ENCODE peak calls at places on chromosomes 13 and 19, in eight cellular contexts. T, Q, L, O, Y, Z, C and H are unnamed samples.

GRCh38 chr13:31781064-31781463 is 41.7 kb downstream of the RXFP2 start:
- DNase-seq in T (no peak), Q (no peak), L (peak; percentile 39), O (no peak), Y (no peak), Z (no peak), C (no peak), H (no peak)

GRCh38 chr13:33454844-33455256 is 169.3 kb upstream of the STARD13 start:
- DNase-seq in T (no peak), Q (no peak), L (peak; percentile 93), O (no peak), Y (no peak), Z (no peak), C (no peak), H (no peak)

GRCh38 chr19:38657633-38658222 is 10.3 kb downstream of the ACTN4 start:
- DNase-seq in T (peak; percentile 95), Q (no peak), L (peak; percentile 94), O (no peak), Y (no peak), Z (no peak), C (peak; percentile 68), H (no peak)

GRCh38 chr19:39307233-39307821 is 11.1 kb downstream of the IFNL1 start:
- DNase-seq in T (no peak), Q (no peak), L (no peak), O (peak; percentile 91), Y (no peak), Z (no peak), C (peak; percentile 5), H (no peak)

GRCh38 chr13:75685239-75685697 is 49.1 kb downstream of the LMO7 start:
- DNase-seq in T (peak; percentile 52), Q (no peak), L (peak; percentile 89), O (peak; percentile 70), Y (no peak), Z (no peak), C (peak; percentile 76), H (no peak)

GRCh38 chr13:40187324-40187795 is 479.1 kb downstream of the FOXO1 start:
- DNase-seq in T (no peak), Q (no peak), L (no peak), O (no peak), Y (no peak), Z (no peak), C (no peak), H (peak; percentile 83)

GRCh38 chr13:79775830-79776229 is 294.9 kb downstream of the NDFIP2 start:
- DNase-seq in T (peak; percentile 63), Q (peak; percentile 57), L (peak; percentile 84), O (peak; percentile 81), Y (peak; percentile 47), Z (peak; percentile 46), C (peak; percentile 88), H (no peak)

GRCh38 chr19:5067666-5068065 is 98.8 kb downstream of the KDM4B start:
- DNase-seq in T (no peak), Q (no peak), L (no peak), O (no peak), Y (no peak), Z (no peak), C (no peak), H (no peak)

GRCh38 chr19:31140717-31141116 is 208.5 kb downstream of the TSHZ3 start:
- DNase-seq in T (peak; percentile 17), Q (no peak), L (peak; percentile 40), O (no peak), Y (no peak), Z (no peak), C (peak; percentile 36), H (no peak)

DNA sequence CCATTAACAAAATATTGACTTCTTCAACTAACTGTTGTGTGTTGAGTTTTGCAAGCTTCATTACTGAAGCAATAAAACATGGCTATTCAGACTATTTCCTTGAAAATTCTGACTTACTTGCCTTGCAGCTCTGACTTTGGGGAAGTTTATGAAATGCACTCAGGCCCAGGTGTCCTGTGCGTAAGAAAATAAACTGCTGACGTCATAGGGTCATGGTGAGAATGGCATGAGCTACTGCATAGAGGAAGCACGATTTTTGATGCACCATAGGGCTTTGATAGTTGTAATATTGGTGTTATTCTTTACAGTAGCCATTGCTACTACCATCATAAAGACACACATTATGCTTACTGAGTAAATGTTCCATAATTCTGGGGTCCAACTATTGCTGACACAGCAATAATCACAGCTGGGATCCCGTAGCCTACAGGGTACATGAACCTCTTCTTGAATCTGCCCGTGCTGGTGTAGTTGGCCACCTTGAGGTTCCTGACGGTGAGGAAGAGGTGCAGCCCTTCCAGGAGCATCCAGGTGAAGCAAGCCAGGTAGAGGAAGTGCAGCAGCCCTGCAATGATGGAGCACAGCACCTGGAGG is 57.9 kb downstream of the MBD3L2B start:
- DNase-seq in T (no peak), Q (no peak), L (no peak), O (no peak), Y (no peak), Z (no peak), C (no peak), H (no peak)
- TF ChIP-seq CTCF in T (no peak), Q (no peak), L (no peak), O (no peak), Y (no peak), Z (no peak), C (no peak), H (no peak)

DNA sequence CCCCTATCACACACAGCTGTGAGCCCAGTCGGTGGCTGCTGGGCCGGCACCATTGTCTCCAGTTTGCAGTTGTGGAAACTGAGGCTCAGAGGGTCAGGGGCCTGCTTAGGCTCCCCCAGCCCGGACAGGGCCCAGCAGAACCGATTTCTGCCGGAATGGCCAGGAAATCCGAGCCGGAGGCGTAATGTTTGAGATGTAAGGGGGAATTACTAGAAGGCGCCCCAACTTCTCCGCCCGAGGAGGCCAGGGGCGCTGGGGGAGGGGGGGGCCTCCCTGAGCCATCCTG is 962 bp downstream of the KISS1R start:
- DNase-seq in T (no peak), Q (no peak), L (no peak), O (no peak), Y (no peak), Z (no peak), C (no peak), H (no peak)
- H3K4me3 ChIP-seq in T (peak overlapping the region; percentile 49), Q (no peak overlapping the region), L (no peak overlapping the region), O (peak overlapping the region; percentile 87), Y (no peak overlapping the region), Z (no peak overlapping the region), C (no peak overlapping the region), H (no peak overlapping the region)

DNA sequence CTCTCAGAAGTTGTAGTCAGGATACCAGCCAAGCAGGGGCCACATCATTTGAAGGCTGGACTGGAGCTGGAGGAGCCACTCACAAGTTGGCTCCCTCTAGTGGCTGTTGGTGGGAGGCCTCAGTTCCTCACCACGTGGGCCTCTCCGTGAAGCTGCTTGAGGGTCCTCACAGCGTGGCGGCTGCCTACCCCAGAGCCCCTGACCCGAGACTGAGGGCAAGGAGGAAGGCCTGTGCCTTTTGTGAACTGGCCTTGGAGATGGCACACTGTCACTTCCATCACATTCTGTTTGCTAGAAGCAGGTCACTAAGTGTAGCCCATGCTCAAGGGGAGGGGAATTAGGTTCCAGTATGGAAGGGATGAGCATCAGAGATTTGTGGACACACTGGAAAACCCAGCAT is 14.6 kb downstream of the GNA11 start:
- DNase-seq in T (peak; percentile 55), Q (peak; percentile 79), L (peak; percentile 51), O (peak; percentile 70), Y (peak; percentile 64), Z (peak; percentile 70), C (peak; percentile 70), H (peak; percentile 81)
- TF ChIP-seq CTCF in T (peak; percentile 59), Q (peak; percentile 95), L (peak; percentile 86), O (peak; percentile 72), Y (peak; percentile 80), Z (peak; percentile 63), C (peak; percentile 95), H (peak; percentile 92)

GRCh38 chr19:41916033-41916424 is 12.2 kb downstream of the ERFL start:
- DNase-seq in T (no peak), Q (no peak), L (no peak), O (no peak), Y (no peak), Z (no peak), C (no peak), H (no peak)
- H3K4me3 ChIP-seq in T (no peak overlapping the region), Q (no peak overlapping the region), L (no peak overlapping the region), O (no peak overlapping the region), Y (no peak overlapping the region), Z (no peak overlapping the region), C (no peak overlapping the region), H (no peak overlapping the region)

DNA sequence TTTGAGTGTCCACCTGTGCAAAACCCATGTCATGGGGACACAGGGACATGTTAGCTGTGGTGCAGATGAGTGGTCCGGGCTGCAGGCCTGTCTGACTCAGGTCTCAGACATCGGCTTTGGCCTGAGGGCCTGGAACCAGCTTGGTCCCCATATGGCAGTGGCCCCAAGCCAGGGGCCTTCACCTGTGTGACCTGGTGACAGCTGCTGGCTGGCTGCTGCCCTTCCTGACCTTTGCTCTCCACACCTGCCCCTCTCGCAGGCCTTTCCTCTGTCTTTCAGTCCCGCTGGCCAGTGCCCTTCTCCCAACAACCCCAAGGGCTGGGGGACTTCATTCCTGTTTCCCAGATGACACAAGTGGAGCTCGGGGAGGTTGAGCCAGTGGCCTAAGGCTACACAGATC is 22.9 kb upstream of the LDLR start:
- DNase-seq in T (no peak), Q (no peak), L (no peak), O (no peak), Y (no peak), Z (no peak), C (no peak), H (no peak)
- TF ChIP-seq CTCF in T (no peak), Q (no peak), L (no peak), O (no peak), Y (no peak), Z (no peak), C (no peak), H (no peak)

GRCh38 chr19:33734913-33735312 is 61.8 kb upstream of the KCTD15 start:
- DNase-seq in T (no peak), Q (no peak), L (no peak), O (no peak), Y (no peak), Z (peak; percentile 47), C (no peak), H (no peak)
- H3K4me3 ChIP-seq in T (no peak overlapping the region), Q (no peak overlapping the region), L (no peak overlapping the region), O (no peak overlapping the region), Y (no peak overlapping the region), Z (no peak overlapping the region), C (no peak overlapping the region), H (no peak overlapping the region)

DNA sequence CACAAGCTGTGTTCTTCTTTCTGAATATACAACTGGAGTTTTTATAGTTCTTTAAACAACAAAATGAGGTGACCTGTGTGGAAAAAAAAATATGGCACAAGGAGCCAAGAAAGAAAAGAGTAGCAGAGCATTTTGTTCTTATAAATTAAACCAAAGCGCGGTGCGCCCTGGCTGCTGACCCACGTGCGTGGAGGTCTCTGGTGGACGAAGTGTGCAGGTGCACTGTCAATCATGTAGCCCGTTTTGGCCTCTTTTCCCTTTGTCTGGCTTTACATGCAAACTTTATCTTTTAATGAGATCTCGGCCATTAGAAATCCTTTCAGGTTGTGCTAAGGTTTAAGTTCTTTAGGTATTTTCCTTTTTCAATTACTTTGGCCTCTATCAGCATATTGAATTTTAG is 443.8 kb upstream of the SLC10A2 start:
- DNase-seq in T (no peak), Q (no peak), L (no peak), O (peak; percentile 10), Y (no peak), Z (no peak), C (no peak), H (no peak)
- TF ChIP-seq CTCF in T (no peak), Q (no peak), L (no peak), O (no peak), Y (no peak), Z (no peak), C (no peak), H (peak; percentile 10)

GRCh38 chr13:65028101-65028500 is 2202.0 kb downstream of the PCDH9 start:
- DNase-seq in T (no peak), Q (no peak), L (no peak), O (no peak), Y (no peak), Z (no peak), C (no peak), H (no peak)
- H3K4me3 ChIP-seq in T (no peak overlapping the region), Q (no peak overlapping the region), L (no peak overlapping the region), O (no peak overlapping the region), Y (no peak overlapping the region), Z (no peak overlapping the region), C (no peak overlapping the region), H (no peak overlapping the region)